ENCODE peak calls at places on chromosomes 1 and 21, in five cellular contexts. E is body of pancreas, X is neural crest cell, P is HFF-Myc, R is A549. N is an unnamed sample.
A peak's percentile ranks its signal among the peaks of the same experiment; 100 is the strongest.

GRCh38 chr1:174799136-174799479 is 200.6 kb upstream of the CACYBP start:
- DNase-seq in E (no peak), X (no peak), P (no peak), R (no peak), N (no peak)

GRCh38 chr1:163528710-163529348 is 207.1 kb downstream of the NUF2 start:
- DNase-seq in E (peak; percentile 33), X (no peak), P (no peak), R (peak; percentile 29), N (peak; percentile 23)

GRCh38 chr1:54334996-54335395 is 71.2 kb downstream of the SSBP3 start:
- DNase-seq in E (no peak), X (no peak), P (peak; percentile 52), R (no peak), N (no peak)

GRCh38 chr1:32684167-32684811 is 18.3 kb downstream of the SYNC start:
- DNase-seq in E (no peak), X (no peak), P (no peak), R (no peak), N (no peak)

GRCh38 chr1:17887646-17888395 is 132.7 kb downstream of the ACTL8 start:
- DNase-seq in E (no peak), X (no peak), P (no peak), R (no peak), N (no peak)

GRCh38 chr1:6282577-6283270 is 21.8 kb upstream of the GPR153 start:
- DNase-seq in E (no peak), X (no peak), P (no peak), R (no peak), N (no peak)

GRCh38 chr1:110211503-110212164 is 1.5 kb downstream of the KCNC4 start:
- DNase-seq in E (no peak), X (no peak), P (no peak), R (no peak), N (no peak)

GRCh38 chr1:170067253-170067819 is 7.2 kb downstream of the KIFAP3 start:
- DNase-seq in E (no peak), X (no peak), P (no peak), R (no peak), N (peak; percentile 11)

GRCh38 chr1:159055181-159055621 is 21.4 kb downstream of the AIM2 start:
- DNase-seq in E (no peak), X (no peak), P (no peak), R (no peak), N (no peak)

GRCh38 chr1:13766906-13767564 is 67.0 kb downstream of the PRDM2 start:
- DNase-seq in E (no peak), X (no peak), P (no peak), R (no peak), N (no peak)

GRCh38 chr21:32653326-32653901 is 41.2 kb upstream of the CFAP298 start:
- DNase-seq in E (peak; percentile 31), X (no peak), P (no peak), R (peak; percentile 19), N (peak; percentile 21)

GRCh38 chr1:243596441-243597183 is 253.4 kb downstream of the AKT3 start:
- DNase-seq in E (no peak), X (no peak), P (peak; percentile 71), R (no peak), N (no peak)

GRCh38 chr1:81819613-81820012 is 18.9 kb downstream of the ADGRL2 start:
- DNase-seq in E (no peak), X (no peak), P (no peak), R (no peak), N (no peak)

GRCh38 chr1:81287681-81288080 is 513.1 kb upstream of the ADGRL2 start:
- DNase-seq in E (no peak), X (no peak), P (no peak), R (no peak), N (no peak)

GRCh38 chr21:41684381-41685245 is 82.2 kb downstream of the RIPK4 start:
- DNase-seq in E (peak; percentile 61), X (no peak), P (no peak), R (peak; percentile 79), N (no peak)

GRCh38 chr1:206961668-206962067 is 8.6 kb downstream of the FCAMR start:
- DNase-seq in E (no peak), X (no peak), P (no peak), R (no peak), N (no peak)

GRCh38 chr1:168362991-168363390 is 82.3 kb downstream of the TBX19 start:
- DNase-seq in E (no peak), X (no peak), P (no peak), R (no peak), N (no peak)

GRCh38 chr1:243539636-243540035 is 283.8 kb downstream of the SDCCAG8 start:
- DNase-seq in E (no peak), X (no peak), P (no peak), R (no peak), N (no peak)

GRCh38 chr21:35226302-35226701 is 177.2 kb upstream of the RUNX1 start:
- DNase-seq in E (no peak), X (no peak), P (no peak), R (no peak), N (no peak)

GRCh38 chr21:29645666-29646553 is 293.9 kb downstream of the GRIK1 start:
- DNase-seq in E (no peak), X (no peak), P (no peak), R (no peak), N (no peak)

GRCh38 chr1:1178794-1179331 is 5.2 kb downstream of the TTLL10 start:
- DNase-seq in E (no peak), X (no peak), P (no peak), R (no peak), N (peak; percentile 3)

GRCh38 chr1:200483491-200484143 is 73.8 kb upstream of the ZNF281 start:
- DNase-seq in E (peak; percentile 51), X (no peak), P (peak; percentile 87), R (peak; percentile 95), N (no peak)

GRCh38 chr1:26912147-26912490 is 1.7 kb downstream of the NR0B2 start:
- DNase-seq in E (no peak), X (no peak), P (no peak), R (no peak), N (no peak)

GRCh38 chr1:2430592-2430973 is 18.2 kb upstream of the PEX10 start:
- DNase-seq in E (no peak), X (no peak), P (no peak), R (no peak), N (no peak)

GRCh38 chr21:16280731-16281130 is 550.9 kb downstream of the USP25 start:
- DNase-seq in E (no peak), X (no peak), P (no peak), R (no peak), N (no peak)

GRCh38 chr1:204376919-204377799 is 17.4 kb upstream of the PLEKHA6 start:
- DNase-seq in E (peak; percentile 92), X (no peak), P (no peak), R (peak; percentile 92), N (no peak)

DNA sequence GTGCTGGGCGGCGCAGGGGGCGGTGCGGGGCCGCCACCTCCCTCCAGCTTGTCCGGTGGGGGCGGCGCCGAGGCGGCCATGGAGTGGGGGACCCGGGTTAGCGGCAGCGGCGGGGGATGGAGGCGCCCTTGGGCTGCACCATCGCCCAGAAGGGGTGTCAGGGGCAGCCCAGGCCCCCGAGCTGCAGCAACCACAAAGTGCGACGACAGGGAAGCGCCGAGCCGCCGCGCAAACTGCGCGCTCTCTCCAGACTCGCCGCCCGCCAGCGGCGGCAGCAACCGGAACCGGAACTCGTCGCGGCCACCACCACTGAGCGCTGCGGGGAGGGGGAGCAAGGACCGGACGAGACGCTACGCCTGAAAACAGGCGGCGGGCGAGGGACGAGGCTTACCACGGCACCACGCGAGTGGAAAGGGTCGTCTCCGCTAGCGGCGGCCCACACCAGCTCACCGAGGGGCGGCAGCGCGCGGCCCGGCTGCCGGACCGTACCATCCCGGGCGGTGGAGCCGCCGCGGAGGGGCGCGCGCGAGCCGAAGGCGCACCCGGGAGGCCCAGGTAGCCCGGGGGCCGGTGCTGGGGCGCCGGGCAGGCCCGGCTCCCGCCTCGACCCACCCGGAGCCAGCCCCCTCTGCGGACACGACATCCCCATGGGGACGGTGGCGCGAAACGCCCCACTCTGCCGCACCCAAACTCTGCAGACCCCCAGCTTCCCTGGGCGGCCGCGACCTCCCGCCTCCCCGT is at the start of gene PYGO2:
- DNase-seq in E (peak; percentile 77), X (peak; percentile 76), P (no peak), R (peak; percentile 81), N (peak; percentile 85)
- TF ChIP-seq CTCF in E (peak; percentile 58), X (peak; percentile 67), P (peak; percentile 9), R (peak; percentile 90), N (peak; percentile 50)

GRCh38 chr1:69223156-69223555 is 344.6 kb upstream of the LRRC7 start:
- DNase-seq in E (no peak), X (no peak), P (no peak), R (no peak), N (no peak)

GRCh38 chr1:69215883-69216282 is 351.8 kb upstream of the LRRC7 start:
- DNase-seq in E (no peak), X (no peak), P (no peak), R (no peak), N (no peak)

GRCh38 chr1:69220672-69221071 is 347.1 kb upstream of the LRRC7 start:
- DNase-seq in E (no peak), X (no peak), P (no peak), R (no peak), N (no peak)

DNA sequence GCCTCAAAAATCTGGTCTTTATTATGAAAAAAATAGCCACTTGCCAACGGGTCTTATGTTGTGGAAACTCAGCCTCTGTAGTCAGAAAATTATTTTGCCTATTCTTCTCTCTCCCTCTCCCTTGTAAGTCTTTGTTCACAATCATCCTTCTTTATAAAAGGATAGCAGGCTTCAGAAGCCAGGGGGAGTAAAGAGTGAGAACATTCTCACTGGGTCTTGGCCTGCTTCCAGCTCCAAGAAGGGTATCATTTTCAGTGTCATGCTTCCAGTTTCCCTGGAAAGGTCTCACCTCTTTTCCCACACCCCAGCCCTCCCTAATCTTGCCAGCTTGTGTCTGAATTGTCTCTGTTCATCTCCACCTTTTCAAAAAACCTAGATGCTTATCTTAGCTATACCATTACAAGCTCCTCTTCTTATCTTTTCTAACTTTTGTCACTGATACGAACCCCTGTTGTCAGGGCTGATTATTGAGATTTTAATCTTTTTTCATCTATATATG is 346.2 kb upstream of the LRRC7 start:
- DNase-seq in E (no peak), X (no peak), P (no peak), R (no peak), N (no peak)
- TF ChIP-seq CTCF in E (no peak), X (no peak), P (no peak), R (no peak), N (no peak)

GRCh38 chr1:182301467-182302198 is 90.0 kb downstream of the GLUL start:
- DNase-seq in E (peak; percentile 30), X (no peak), P (no peak), R (no peak), N (no peak)
- TF ChIP-seq CTCF in E (no peak), X (no peak), P (no peak), R (no peak), N (no peak)

GRCh38 chr1:94329986-94330385 is 88.2 kb upstream of the ABCD3 start:
- DNase-seq in E (no peak), X (no peak), P (no peak), R (peak; percentile 37), N (no peak)
- TF ChIP-seq CTCF in E (peak; percentile 8), X (peak; percentile 19), P (peak; percentile 54), R (peak; percentile 43), N (peak; percentile 19)

N was measured in endothelial cell.